ENCODE peak calls at places on chromosomes 11 and 22, in four cellular contexts. P, H, E and T are unnamed samples.

GRCh38 chr11:85821636-85822035 is 10.7 kb upstream of the SYTL2 start:
- DNase-seq in P (no peak), H (peak; percentile 56), E (no peak), T (no peak)

GRCh38 chr22:49437356-49437755 is 390.3 kb downstream of the BRD1 start:
- DNase-seq in P (no peak), H (no peak), E (no peak), T (no peak)

GRCh38 chr11:63536669-63537292 is at the start of gene PLAAT4:
- DNase-seq in P (peak; percentile 69), H (peak; percentile 63), E (no peak), T (no peak)

GRCh38 chr11:14110629-14111028 is 148.1 kb downstream of the SPON1 start:
- DNase-seq in P (no peak), H (no peak), E (no peak), T (no peak)

GRCh38 chr11:128026596-128026995 is 560.8 kb downstream of the ETS1 start:
- DNase-seq in P (no peak), H (peak; percentile 99), E (no peak), T (no peak)

GRCh38 chr11:119195680-119196079 is 10.4 kb downstream of the NHERF4 start:
- DNase-seq in P (no peak), H (peak; percentile 78), E (no peak), T (no peak)

GRCh38 chr11:100684101-100685065 is 2.7 kb upstream of the ARHGAP42 start:
- DNase-seq in P (no peak), H (no peak), E (no peak), T (no peak)

GRCh38 chr22:36541831-36542391 is 12.9 kb upstream of the EIF3D start:
- DNase-seq in P (no peak), H (peak; percentile 90), E (no peak), T (no peak)

GRCh38 chr11:58671946-58672345 is 49.5 kb downstream of the CNTF start:
- DNase-seq in P (no peak), H (no peak), E (no peak), T (no peak)

GRCh38 chr11:122141757-122142156 is 25.7 kb upstream of the BLID start:
- DNase-seq in P (no peak), H (no peak), E (no peak), T (no peak)

GRCh38 chr11:117473692-117474091 is 146.0 kb downstream of the CEP164 start:
- DNase-seq in P (no peak), H (no peak), E (no peak), T (no peak)